ENCODE peak calls at places on chromosome 3, in four cellular contexts. W is foreskin fibroblast, I is iPS-NIHi11, V is NCI-H345. R is an unnamed sample.

GRCh38 chr3:161503271-161503670 is 6.7 kb downstream of the OTOL1 start:
- DNase-seq in I (no peak), W (no peak), V (no peak), R (no peak)

GRCh38 chr3:83968386-83968785 is 990.4 kb upstream of the CADM2 start:
- DNase-seq in W (peak; percentile 13), V (no peak), I (no peak), R (no peak)

GRCh38 chr3:139455855-139456254 is 20.5 kb downstream of the RBP2 start:
- DNase-seq in V (peak; percentile 21), W (no peak), I (peak; percentile 51), R (no peak)

GRCh38 chr3:4290272-4290893 is 12.8 kb upstream of the SETMAR start:
- DNase-seq in W (peak; percentile 70), V (peak; percentile 3), I (peak; percentile 28), R (peak; percentile 13)

GRCh38 chr3:64148955-64149653 is 76.2 kb downstream of the PRICKLE2 start:
- DNase-seq in W (no peak), V (no peak), I (no peak), R (no peak)

GRCh38 chr3:130850044-130850797 is 43.7 kb upstream of the ATP2C1 start:
- DNase-seq in I (no peak), V (peak; percentile 39), W (peak; percentile 62), R (peak; percentile 91)

GRCh38 chr3:104359546-104359945 is 1007.2 kb upstream of the ALCAM start:
- DNase-seq in W (peak; percentile 52), V (no peak), I (peak; percentile 22), R (no peak)

GRCh38 chr3:164460851-164461250 is 617.4 kb downstream of the SI start:
- DNase-seq in I (no peak), V (no peak), W (no peak), R (no peak)

GRCh38 chr3:37962906-37963486 is 27.6 kb upstream of the VILL start:
- DNase-seq in I (no peak), W (peak; percentile 78), V (no peak), R (no peak)

GRCh38 chr3:155424041-155424605 is 130.6 kb upstream of the STRIT1 start:
- DNase-seq in V (no peak), W (peak; percentile 34), I (peak; percentile 28), R (no peak)

GRCh38 chr3:44106761-44107160 is 134.9 kb upstream of the TOPAZ1 start:
- DNase-seq in V (no peak), W (peak; percentile 34), I (no peak), R (no peak)

GRCh38 chr3:123246846-123247245 is 45.1 kb downstream of the SEC22A start:
- DNase-seq in V (no peak), I (no peak), W (no peak), R (no peak)

GRCh38 chr3:16426665-16427064 is 86.8 kb downstream of the RFTN1 start:
- DNase-seq in W (peak; percentile 38), I (no peak), V (no peak), R (no peak)

R was measured in GDM1.